ENCODE peak calls at places on chromosomes 12 and 14, in eight cellular contexts. Q, W, K, L, Z, I, D and A are unnamed samples.

GRCh38 chr12:45415393-45415817 is 199.5 kb downstream of the ANO6 start:
- DNase-seq in I (no peak), W (peak; percentile 19), Z (peak; percentile 94), K (peak; percentile 55), Q (peak; percentile 70), D (no peak), L (no peak), A (no peak)

GRCh38 chr12:96120359-96121100 is 73.6 kb upstream of the ELK3 start:
- DNase-seq in Z (no peak), D (no peak), Q (peak; percentile 100), L (no peak), I (no peak), K (no peak), W (peak; percentile 24), A (peak; percentile 26)

GRCh38 chr12:57868870-57869609 is 22.5 kb upstream of the CTDSP2 start:
- DNase-seq in Z (no peak), K (no peak), L (no peak), D (no peak), I (no peak), W (no peak), Q (no peak), A (no peak)

GRCh38 chr12:76927170-76927784 is 48.5 kb upstream of the CSRP2 start:
- DNase-seq in L (no peak), K (peak; percentile 58), Q (peak; percentile 51), Z (peak; percentile 56), W (no peak), D (no peak), I (no peak), A (no peak)

GRCh38 chr14:81801921-81802320 is 268.3 kb upstream of the SEL1L start:
- DNase-seq in K (no peak), D (no peak), Z (peak; percentile 2), I (no peak), L (no peak), Q (no peak), W (no peak), A (no peak)

GRCh38 chr14:77097006-77097688 is 911 bp upstream of the CIPC start:
- DNase-seq in Q (no peak), D (no peak), Z (no peak), W (no peak), K (no peak), I (no peak), L (no peak), A (no peak)

GRCh38 chr12:129762436-129762835 is 141.4 kb downstream of the TMEM132D start:
- DNase-seq in Q (no peak), I (no peak), D (no peak), W (no peak), L (no peak), K (no peak), Z (no peak), A (no peak)

GRCh38 chr12:4562034-4562657 is at the start of gene DYRK4:
- DNase-seq in W (peak; percentile 79), D (peak; percentile 89), Q (no peak), K (peak; percentile 84), Z (peak; percentile 71), L (peak; percentile 68), I (no peak), A (peak; percentile 22)

DNA sequence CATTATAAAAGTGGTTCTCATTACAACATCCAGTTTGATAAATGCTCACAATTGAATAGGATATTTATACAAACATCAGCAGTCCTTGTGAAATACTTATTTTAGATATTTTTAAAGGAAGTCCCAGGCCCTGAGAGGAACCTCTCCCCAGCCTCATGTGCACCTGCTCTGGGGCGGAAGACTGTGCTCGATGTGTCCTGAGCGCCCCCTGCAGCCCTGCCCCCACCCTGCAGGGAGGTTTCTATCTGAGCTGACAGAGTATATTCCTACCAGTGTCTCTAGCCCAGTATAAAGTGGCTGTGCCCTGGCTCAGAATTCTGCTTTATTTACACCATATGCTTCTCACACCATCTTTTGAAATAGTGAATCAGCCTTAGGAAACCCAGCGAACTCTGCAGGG is 1349.1 kb downstream of the TMEM121 start:
- DNase-seq in Z (no peak), L (peak; percentile 60), K (no peak), D (no peak), Q (peak; percentile 69), I (no peak), W (no peak), A (peak; percentile 33)
- TF ChIP-seq CTCF in Z (no peak), L (no peak), K (peak; percentile 22), D (peak; percentile 8), Q (peak; percentile 61), I (no peak), W (no peak), A (peak; percentile 48)

GRCh38 chr12:88579941-88580871 is at the start of gene KITLG:
- DNase-seq in W (peak; percentile 84), K (peak; percentile 87), Z (peak; percentile 91), I (peak; percentile 90), D (peak; percentile 91), L (peak; percentile 64), Q (peak; percentile 55), A (no peak)

GRCh38 chr12:88579572-88579940 is 715 bp downstream of the KITLG start:
- DNase-seq in L (peak; percentile 27), D (peak; percentile 72), Q (no peak), I (no peak), W (peak; percentile 62), K (peak; percentile 61), Z (no peak), A (no peak)

GRCh38 chr12:88578274-88578673 is 2.0 kb downstream of the KITLG start:
- DNase-seq in D (no peak), W (no peak), Q (no peak), K (no peak), I (no peak), L (no peak), Z (no peak), A (no peak)

GRCh38 chr12:88577537-88577936 is 2.7 kb downstream of the KITLG start:
- DNase-seq in Q (no peak), Z (no peak), K (no peak), D (no peak), L (no peak), I (no peak), W (no peak), A (no peak)

GRCh38 chr12:88578821-88579518 is 1.3 kb downstream of the KITLG start:
- DNase-seq in W (peak; percentile 18), K (no peak), D (no peak), L (no peak), Z (no peak), I (no peak), Q (peak; percentile 24), A (no peak)
- TF ChIP-seq CTCF in W (peak; percentile 38), K (peak; percentile 37), D (peak; percentile 48), L (no peak), Z (peak; percentile 44), I (peak; percentile 18), Q (peak; percentile 23), A (no peak)

GRCh38 chr12:69660164-69660863 is 38.8 kb downstream of the BEST3 start:
- DNase-seq in I (no peak), L (no peak), Z (no peak), W (no peak), Q (no peak), D (no peak), K (no peak), A (no peak)

GRCh38 chr12:69655616-69656336 is 43.3 kb downstream of the BEST3 start:
- DNase-seq in L (no peak), I (no peak), W (no peak), Z (peak; percentile 91), D (no peak), Q (no peak), K (no peak), A (no peak)

GRCh38 chr12:69661386-69661785 is 37.7 kb downstream of the BEST3 start:
- DNase-seq in K (no peak), W (no peak), L (no peak), Q (no peak), Z (no peak), D (no peak), I (no peak), A (no peak)

GRCh38 chr12:69658203-69658602 is 40.9 kb downstream of the BEST3 start:
- DNase-seq in L (no peak), K (no peak), W (no peak), D (no peak), I (no peak), Q (no peak), Z (no peak), A (no peak)

GRCh38 chr12:69657376-69658137 is 41.5 kb downstream of the BEST3 start:
- DNase-seq in Z (peak; percentile 22), Q (no peak), L (no peak), W (no peak), I (no peak), K (no peak), D (no peak), A (no peak)
- TF ChIP-seq CTCF in Z (no peak), Q (no peak), L (no peak), W (no peak), I (no peak), K (no peak), D (no peak), A (no peak)

DNA sequence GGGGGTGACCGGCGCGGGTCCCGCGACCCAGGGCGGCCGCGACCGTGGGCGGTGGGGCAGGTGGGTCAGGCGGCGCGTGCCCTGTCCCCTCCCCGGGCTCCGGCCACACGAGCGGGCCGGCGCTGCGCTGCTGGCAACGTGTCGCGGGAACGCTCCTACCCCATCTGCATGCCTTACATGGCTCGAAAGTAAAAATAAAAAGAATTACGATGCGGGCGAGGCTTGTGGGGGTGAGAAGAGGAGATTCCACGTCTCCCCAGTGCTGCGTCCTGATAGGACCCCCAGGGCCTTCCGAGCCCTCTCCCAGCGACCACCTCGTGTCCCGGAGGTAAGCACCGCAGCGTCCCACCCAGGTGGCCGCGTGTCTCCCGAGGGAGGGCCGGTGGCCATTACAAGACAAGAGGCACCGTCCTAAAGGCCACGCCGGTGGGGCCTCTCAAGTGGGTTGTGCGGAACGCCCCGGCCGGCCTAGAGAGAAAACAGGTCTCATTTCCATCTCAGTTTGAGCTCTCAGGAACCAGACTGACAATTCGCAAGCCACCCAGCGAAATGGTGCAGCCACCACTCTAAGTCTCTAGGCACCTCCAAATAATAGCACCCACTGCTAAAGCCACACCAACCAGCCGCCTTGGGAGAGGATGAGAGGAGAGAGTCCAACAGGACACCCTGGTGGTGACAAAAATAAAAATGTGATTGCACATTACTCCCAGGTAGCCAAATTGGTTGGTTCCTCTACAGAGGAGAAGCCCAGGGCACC is 614 bp upstream of the FOXN3 start:
- DNase-seq in W (peak; percentile 73), Z (peak; percentile 46), Q (peak; percentile 88), L (peak; percentile 51), K (peak; percentile 72), D (peak; percentile 72), I (peak; percentile 83), A (peak; percentile 47)
- TF ChIP-seq CTCF in W (peak; percentile 17), Z (peak; percentile 38), Q (peak; percentile 43), L (peak; percentile 18), K (peak; percentile 48), D (peak; percentile 58), I (peak; percentile 45), A (peak; percentile 31)

GRCh38 chr14:106883218-106883692 is 1356.9 kb downstream of the TMEM121 start:
- DNase-seq in L (peak; percentile 27), Q (peak; percentile 55), I (no peak), D (no peak), Z (peak; percentile 0), K (no peak), W (no peak), A (peak; percentile 44)

GRCh38 chr14:106877527-106877926 is 1351.1 kb downstream of the TMEM121 start:
- DNase-seq in Q (no peak), W (no peak), D (no peak), I (no peak), K (no peak), L (no peak), Z (no peak), A (no peak)

GRCh38 chr14:106874365-106874764 is 1348.0 kb downstream of the TMEM121 start:
- DNase-seq in L (no peak), W (no peak), K (no peak), Q (peak; percentile 35), I (no peak), D (no peak), Z (no peak), A (no peak)

GRCh38 chr14:106876711-106877110 is 1350.3 kb downstream of the TMEM121 start:
- DNase-seq in K (no peak), W (no peak), Z (no peak), Q (no peak), I (no peak), L (no peak), D (no peak), A (no peak)

GRCh38 chr14:106879241-106879640 is 1352.9 kb downstream of the TMEM121 start:
- DNase-seq in W (no peak), D (no peak), I (no peak), Z (no peak), K (no peak), L (peak; percentile 46), Q (peak; percentile 85), A (peak; percentile 27)
- TF ChIP-seq CTCF in W (peak; percentile 24), D (peak; percentile 51), I (no peak), Z (peak; percentile 8), K (peak; percentile 24), L (no peak), Q (peak; percentile 99), A (peak; percentile 33)